ENCODE peak calls at places on chromosomes 16 and 17, in five cellular contexts. D, C, B, Y and U are unnamed samples.

GRCh38 chr17:38507436-38507835 is 79.2 kb downstream of the ARHGAP23 start:
- DNase-seq in D (no peak), C (no peak), B (no peak), Y (no peak), U (no peak)

GRCh38 chr16:90046122-90046970 is 27.1 kb upstream of the DBNDD1 start:
- DNase-seq in D (no peak), C (no peak), B (no peak), Y (no peak), U (no peak)

GRCh38 chr17:80023261-80024205 is 12.1 kb downstream of the TBC1D16 start:
- DNase-seq in D (no peak), C (no peak), B (no peak), Y (no peak), U (no peak)

GRCh38 chr17:70848785-70849184 is 679.5 kb downstream of the KCNJ2 start:
- DNase-seq in D (no peak), C (peak), B (no peak), Y (no peak), U (no peak)

GRCh38 chr16:58329147-58329546 is 34.3 kb upstream of the PRSS54 start:
- DNase-seq in D (no peak), C (peak), B (no peak), Y (no peak), U (no peak)

GRCh38 chr17:33013596-33014375 is 22.1 kb downstream of the SPACA3 start:
- DNase-seq in D (no peak), C (no peak), B (no peak), Y (no peak), U (no peak)

GRCh38 chr16:65372171-65372570 is 250.3 kb upstream of the CDH11 start:
- DNase-seq in D (no peak), C (no peak), B (no peak), Y (no peak), U (no peak)

GRCh38 chr17:49556183-49556943 is 19.3 kb upstream of the NXPH3 start:
- DNase-seq in D (peak), C (peak), B (peak), Y (peak), U (peak)

GRCh38 chr17:31596382-31597323 is 205.2 kb downstream of the RAB11FIP4 start:
- DNase-seq in D (peak), C (peak), B (no peak), Y (peak), U (peak)

GRCh38 chr17:49456172-49456965 is 38.7 kb upstream of the NGFR start:
- DNase-seq in D (no peak), C (peak), B (no peak), Y (peak), U (no peak)

GRCh38 chr17:51362818-51363598 is 102.7 kb downstream of the UTP18 start:
- DNase-seq in D (peak), C (no peak), B (no peak), Y (no peak), U (no peak)

GRCh38 chr17:39621523-39622379 is 5.0 kb upstream of the PPP1R1B start:
- DNase-seq in D (peak), C (peak), B (peak), Y (peak), U (peak)

GRCh38 chr16:55401036-55401435 is 77.0 kb downstream of the IRX6 start:
- DNase-seq in D (no peak), C (no peak), B (no peak), Y (no peak), U (no peak)

GRCh38 chr17:28086519-28086918 is 44.0 kb downstream of the NLK start:
- DNase-seq in D (no peak), C (no peak), B (no peak), Y (no peak), U (no peak)

GRCh38 chr17:76264425-76264754 is 758 bp upstream of the UBALD2 start:
- DNase-seq in D (no peak), C (no peak), B (no peak), Y (no peak), U (no peak)

GRCh38 chr17:71922439-71922838 is 198.4 kb upstream of the SOX9 start:
- DNase-seq in D (no peak), C (peak), B (no peak), Y (no peak), U (no peak)

GRCh38 chr17:73420897-73421296 is 109.1 kb upstream of the CDC42EP4 start:
- DNase-seq in D (no peak), C (no peak), B (no peak), Y (no peak), U (no peak)